ENCODE peak calls at places on chromosomes 11 and 22, in ten cellular contexts. T is lower lobe of right lung; L is HCT116; N is adrenal gland; K is CD4-positive, CD25-positive, alpha-beta regulatory T cell; G is ovary; D is fibroblast of lung; Y is aorta; W is Panc1; E is IMR-90. I is an unnamed sample.

GRCh38 chr11:45028921-45029680 is 78.4 kb upstream of the TP53I11 start:
- DNase-seq in T (no peak), L (no peak), N (no peak), K (no peak), G (no peak), D (no peak), Y (no peak), W (no peak), E (no peak), I (no peak)

GRCh38 chr11:9053631-9054030 is 37.8 kb downstream of the SCUBE2 start:
- DNase-seq in T (no peak), L (no peak), N (no peak), K (no peak), G (no peak), D (peak; percentile 22), Y (no peak), W (no peak), E (peak; percentile 73), I (no peak)

GRCh38 chr22:46043816-46044717 is 67.1 kb upstream of the WNT7B start:
- DNase-seq in T (peak; percentile 60), L (no peak), N (no peak), K (no peak), G (peak; percentile 69), D (no peak), Y (no peak), W (no peak), E (no peak), I (no peak)

GRCh38 chr22:24937114-24937513 is 9.4 kb downstream of the LHFPL7 start:
- DNase-seq in T (no peak), L (no peak), N (no peak), K (no peak), G (no peak), D (no peak), Y (no peak), W (no peak), E (no peak), I (no peak)

GRCh38 chr22:24207264-24208011 is 26.2 kb downstream of the SUSD2 start:
- DNase-seq in T (no peak), L (no peak), N (no peak), K (no peak), G (no peak), D (no peak), Y (no peak), W (no peak), E (no peak), I (no peak)

GRCh38 chr11:1116666-1117390 is 40.9 kb upstream of the MUC5AC start:
- DNase-seq in T (no peak), L (no peak), N (peak; percentile 1), K (no peak), G (no peak), D (no peak), Y (peak; percentile 65), W (no peak), E (no peak), I (no peak)

GRCh38 chr11:35248558-35249323 is 109.8 kb downstream of the CD44 start:
- DNase-seq in T (no peak), L (no peak), N (no peak), K (no peak), G (no peak), D (no peak), Y (no peak), W (no peak), E (no peak), I (no peak)

GRCh38 chr11:87422566-87422965 is 384.8 kb downstream of the TMEM135 start:
- DNase-seq in T (no peak), L (no peak), N (no peak), K (no peak), G (no peak), D (no peak), Y (no peak), W (no peak), E (peak; percentile 22), I (no peak)

GRCh38 chr11:76207642-76208378 is 1.5 kb upstream of the WNT11 start:
- DNase-seq in T (peak; percentile 87), L (peak; percentile 51), N (peak; percentile 77), K (peak; percentile 63), G (peak; percentile 79), D (peak; percentile 73), Y (peak; percentile 94), W (peak; percentile 36), E (peak; percentile 57), I (peak; percentile 85)

GRCh38 chr11:76206077-76206326 is 300 bp downstream of the WNT11 start:
- DNase-seq in T (no peak), L (no peak), N (no peak), K (no peak), G (no peak), D (no peak), Y (no peak), W (no peak), E (no peak), I (no peak)

GRCh38 chr11:76205252-76206076 is 838 bp downstream of the WNT11 start:
- DNase-seq in T (no peak), L (no peak), N (no peak), K (no peak), G (no peak), D (no peak), Y (no peak), W (no peak), E (no peak), I (peak; percentile 46)

GRCh38 chr11:76208438-76208828 is 2.1 kb upstream of the WNT11 start:
- DNase-seq in T (no peak), L (no peak), N (no peak), K (no peak), G (no peak), D (no peak), Y (no peak), W (no peak), E (no peak), I (no peak)

DNA sequence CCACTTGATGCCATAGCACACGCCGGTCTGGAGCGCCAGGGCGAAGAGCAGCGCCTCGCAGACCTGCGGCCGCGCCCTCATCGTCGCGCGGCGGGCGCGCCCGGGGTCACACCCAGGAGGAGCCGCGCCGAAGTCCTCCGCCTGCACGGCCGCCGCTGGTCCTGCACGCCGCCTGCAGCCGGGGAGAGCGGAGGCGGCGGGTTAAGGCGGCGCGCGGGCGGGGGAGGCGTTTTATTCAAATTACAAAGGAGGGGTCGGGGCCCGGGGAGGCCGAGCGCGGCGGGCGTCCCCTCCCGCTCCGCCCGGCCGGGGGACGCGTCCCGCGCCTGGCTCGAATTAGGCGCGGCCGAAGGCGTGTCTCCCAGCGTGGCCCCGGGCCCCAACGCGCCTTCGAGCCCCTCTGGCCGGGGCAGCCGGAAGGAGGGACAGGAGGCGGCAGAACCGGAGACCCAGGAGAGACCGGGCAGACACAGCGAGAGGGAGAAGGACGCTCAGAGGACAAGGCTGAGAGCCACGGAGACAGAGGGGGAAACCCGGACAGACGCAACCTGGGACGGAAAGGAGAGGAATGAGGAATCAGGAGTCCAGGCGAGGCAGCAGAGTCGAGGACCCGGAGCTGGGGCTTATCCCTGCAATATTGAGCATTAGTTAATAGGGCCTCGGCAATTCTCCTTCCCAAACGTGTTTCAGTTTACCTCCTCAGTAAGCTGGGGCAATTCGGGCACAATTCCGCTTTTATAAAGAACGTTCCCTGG is at the start of gene WNT11:
- DNase-seq in T (peak; percentile 68), L (no peak), N (peak; percentile 82), K (peak; percentile 32), G (peak; percentile 59), D (peak; percentile 6), Y (peak; percentile 87), W (no peak), E (no peak), I (peak; percentile 82)
- H3K27me3 ChIP-seq in T (peaks cover 61% of the 10 kb centered on the region), L (peaks cover 13% of the 10 kb centered on the region), N (no peaks in the 10 kb centered on the region), K (peaks cover 19% of the 10 kb centered on the region), G (no peaks in the 10 kb centered on the region), D (peaks cover 46% of the 10 kb centered on the region), Y (no peaks in the 10 kb centered on the region), W (peaks cover 5% of the 10 kb centered on the region), E (peaks cover 84% of the 10 kb centered on the region), I (no peaks in the 10 kb centered on the region)

DNA sequence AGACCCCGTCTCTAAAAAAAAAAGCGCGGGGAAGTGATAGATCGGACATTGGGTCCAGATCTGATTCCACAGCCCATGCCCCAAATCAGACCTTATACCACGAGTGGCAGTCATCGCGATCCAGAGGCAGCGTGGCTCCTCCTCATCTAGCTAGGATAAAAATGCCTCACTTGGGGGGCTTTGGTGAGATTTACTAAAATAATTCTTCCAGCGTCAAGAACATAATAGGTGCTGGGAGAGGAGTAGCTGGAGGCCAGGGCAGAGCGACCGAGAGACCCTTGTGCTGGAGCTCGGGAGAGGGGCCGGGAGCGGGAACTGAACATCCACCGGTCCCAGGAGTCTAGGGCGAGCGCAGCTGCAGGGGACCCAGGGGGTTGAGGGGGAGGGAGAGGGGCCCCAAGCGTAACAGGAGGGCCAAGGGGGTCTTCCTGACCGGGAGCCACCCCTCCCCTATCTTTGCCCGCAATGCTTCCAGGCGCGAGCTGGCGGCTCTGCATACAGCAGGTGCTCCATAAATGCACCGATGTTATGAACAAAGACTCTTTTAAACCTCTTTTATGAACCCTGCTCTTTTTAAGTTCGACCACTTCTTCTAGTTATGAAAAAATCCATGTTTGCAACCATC is 823 bp upstream of the CPT1A start:
- DNase-seq in T (no peak), L (no peak), N (no peak), K (no peak), G (no peak), D (no peak), Y (no peak), W (no peak), E (no peak), I (no peak)
- H3K4me1 ChIP-seq in T (peaks cover 53% of the 10 kb centered on the region), L (peaks cover 32% of the 10 kb centered on the region), N (peaks cover 44% of the 10 kb centered on the region), K (peaks cover 56% of the 10 kb centered on the region), G (peaks cover 15% of the 10 kb centered on the region), D (peaks cover 13% of the 10 kb centered on the region), Y (no peaks in the 10 kb centered on the region), W (peaks cover 29% of the 10 kb centered on the region), E (peaks cover 20% of the 10 kb centered on the region), I (peaks cover 29% of the 10 kb centered on the region)

GRCh38 chr11:77046060-77046501 is 11.9 kb downstream of the B3GNT6 start:
- DNase-seq in T (peak; percentile 66), L (peak; percentile 37), N (no peak), K (peak; percentile 25), G (peak; percentile 49), D (no peak), Y (no peak), W (no peak), E (no peak), I (no peak)

GRCh38 chr11:77044356-77044755 is 10.2 kb downstream of the B3GNT6 start:
- DNase-seq in T (no peak), L (no peak), N (no peak), K (no peak), G (no peak), D (no peak), Y (no peak), W (no peak), E (no peak), I (no peak)

GRCh38 chr11:77049081-77049480 is 14.9 kb downstream of the B3GNT6 start:
- DNase-seq in T (no peak), L (no peak), N (no peak), K (no peak), G (no peak), D (no peak), Y (no peak), W (no peak), E (no peak), I (no peak)

GRCh38 chr11:77044886-77045285 is 10.7 kb downstream of the B3GNT6 start:
- DNase-seq in T (no peak), L (no peak), N (no peak), K (no peak), G (no peak), D (no peak), Y (no peak), W (no peak), E (no peak), I (no peak)

GRCh38 chr11:77047007-77047927 is 13.1 kb downstream of the B3GNT6 start:
- DNase-seq in T (no peak), L (peak; percentile 90), N (peak; percentile 87), K (peak; percentile 79), G (peak; percentile 78), D (peak; percentile 96), Y (no peak), W (peak; percentile 87), E (peak; percentile 91), I (no peak)
- H3K4me3 ChIP-seq in T (peak overlapping the region; percentile 53), L (peak overlapping the region; percentile 45), N (no peak overlapping the region), K (peak overlapping the region; percentile 77), G (peak overlapping the region; percentile 35), D (peak overlapping the region; percentile 78), Y (peak overlapping the region; percentile 54), W (peak overlapping the region; percentile 21), E (peak overlapping the region; percentile 38), I (peak overlapping the region; percentile 56)

GRCh38 chr22:43431821-43432554 is 20.2 kb downstream of the MPPED1 start:
- DNase-seq in T (peak; percentile 19), L (no peak), N (no peak), K (no peak), G (no peak), D (no peak), Y (peak; percentile 37), W (no peak), E (no peak), I (no peak)
- H3K27me3 ChIP-seq in T (peaks cover 63% of the 10 kb centered on the region), L (peaks cover 34% of the 10 kb centered on the region), N (peaks cover 27% of the 10 kb centered on the region), K (no peaks in the 10 kb centered on the region), G (no peaks in the 10 kb centered on the region), D (no peaks in the 10 kb centered on the region), Y (no peaks in the 10 kb centered on the region), W (no peaks in the 10 kb centered on the region), E (peaks cover 22% of the 10 kb centered on the region), I (peaks cover 23% of the 10 kb centered on the region)